ENCODE peak calls at places on chromosomes 6 and 20, in six cellular contexts. G is neural progenitor cell, Q is GM23248, O is GM23338, F is PC-3, C is HCT116. L is an unnamed sample.

GRCh38 chr20:13173201-13173600 is 47.9 kb upstream of the ISM1 start:
- DNase-seq in G (no peak), Q (no peak), O (no peak), F (peak; percentile 49), C (no peak), L (no peak)

GRCh38 chr6:157047328-157047727 is 270.1 kb downstream of the ARID1B start:
- DNase-seq in G (no peak), Q (no peak), O (no peak), F (no peak), C (no peak), L (no peak)

GRCh38 chr20:59749293-59749680 is 144.9 kb downstream of the PHACTR3 start:
- DNase-seq in G (no peak), Q (peak; percentile 96), O (no peak), F (peak; percentile 6), C (no peak), L (no peak)

GRCh38 chr6:6820688-6821238 is 232.2 kb downstream of the LY86 start:
- DNase-seq in G (peak; percentile 74), Q (no peak), O (no peak), F (peak; percentile 97), C (peak; percentile 98), L (no peak)

GRCh38 chr6:163533443-163533842 is 118.9 kb downstream of the QKI start:
- DNase-seq in G (no peak), Q (peak; percentile 93), O (no peak), F (peak; percentile 54), C (no peak), L (no peak)

GRCh38 chr6:3806169-3806922 is 42.8 kb upstream of the FAM50B start:
- DNase-seq in G (no peak), Q (no peak), O (no peak), F (no peak), C (no peak), L (no peak)

GRCh38 chr6:41724638-41725501 is 10.5 kb downstream of the TFEB start:
- DNase-seq in G (no peak), Q (no peak), O (no peak), F (no peak), C (no peak), L (no peak)

GRCh38 chr6:130029163-130029562 is 10.8 kb downstream of the L3MBTL3 start:
- DNase-seq in G (no peak), Q (no peak), O (no peak), F (no peak), C (no peak), L (no peak)

GRCh38 chr6:63307581-63308246 is 12.1 kb downstream of the LGSN start:
- DNase-seq in G (peak; percentile 55), Q (peak; percentile 75), O (peak; percentile 66), F (peak; percentile 72), C (peak; percentile 47), L (peak; percentile 54)

GRCh38 chr6:46888031-46888430 is 33.7 kb downstream of the ADGRF5 start:
- DNase-seq in G (no peak), Q (peak; percentile 33), O (no peak), F (peak; percentile 90), C (no peak), L (no peak)

GRCh38 chr6:100877851-100878250 is 3.3 kb downstream of the ASCC3 start:
- DNase-seq in G (no peak), Q (peak; percentile 5), O (peak; percentile 37), F (no peak), C (no peak), L (no peak)

GRCh38 chr6:100880149-100880900 is 804 bp downstream of the ASCC3 start:
- DNase-seq in G (no peak), Q (peak; percentile 72), O (no peak), F (peak; percentile 34), C (no peak), L (no peak)

GRCh38 chr6:100880901-100881706 is at the start of gene ASCC3:
- DNase-seq in G (peak; percentile 94), Q (peak; percentile 97), O (peak; percentile 94), F (peak; percentile 88), C (peak; percentile 75), L (peak; percentile 91)

GRCh38 chr6:100881707-100882040 is 545 bp upstream of the ASCC3 start:
- DNase-seq in G (peak; percentile 4), Q (peak; percentile 40), O (no peak), F (no peak), C (no peak), L (no peak)

GRCh38 chr6:100879317-100879716 is 1.8 kb downstream of the ASCC3 start:
- DNase-seq in G (peak; percentile 32), Q (no peak), O (peak; percentile 58), F (no peak), C (no peak), L (no peak)
- H4K20me1 ChIP-seq in G (no peaks in the 10 kb centered on the region), Q (peaks cover 9% of the 10 kb centered on the region), O (peaks cover 4% of the 10 kb centered on the region), F (peaks cover 20% of the 10 kb centered on the region), C (peaks cover 9% of the 10 kb centered on the region), L (peaks cover 12% of the 10 kb centered on the region)

GRCh38 chr6:158559338-158559894 is 475 bp upstream of the TMEM181 start:
- DNase-seq in G (no peak), Q (peak; percentile 46), O (no peak), F (no peak), C (no peak), L (no peak)
- H3K4me1 ChIP-seq in G (no peaks in the 10 kb centered on the region), Q (peaks cover 23% of the 10 kb centered on the region), O (peaks cover 11% of the 10 kb centered on the region), F (peaks cover 33% of the 10 kb centered on the region), C (peaks cover 23% of the 10 kb centered on the region), L (peaks cover 16% of the 10 kb centered on the region)

GRCh38 chr6:84449220-84449619 is 221.8 kb upstream of the CEP162 start:
- DNase-seq in G (peak; percentile 18), Q (no peak), O (no peak), F (no peak), C (no peak), L (no peak)
- TF ChIP-seq EZH2phosphoT487 in G (no peak), Q (no peak), O (no peak), F (no peak), C (no peak), L (no peak)

GRCh38 chr20:36043447-36043846 is 75.1 kb downstream of the CNBD2 start:
- DNase-seq in G (no peak), Q (peak; percentile 7), O (no peak), F (peak; percentile 33), C (no peak), L (no peak)
- H4K20me1 ChIP-seq in G (peaks cover 26% of the 10 kb centered on the region), Q (peaks cover 37% of the 10 kb centered on the region), O (peaks cover 49% of the 10 kb centered on the region), F (peaks cover 49% of the 10 kb centered on the region), C (no peaks in the 10 kb centered on the region), L (peaks cover 7% of the 10 kb centered on the region)

DNA sequence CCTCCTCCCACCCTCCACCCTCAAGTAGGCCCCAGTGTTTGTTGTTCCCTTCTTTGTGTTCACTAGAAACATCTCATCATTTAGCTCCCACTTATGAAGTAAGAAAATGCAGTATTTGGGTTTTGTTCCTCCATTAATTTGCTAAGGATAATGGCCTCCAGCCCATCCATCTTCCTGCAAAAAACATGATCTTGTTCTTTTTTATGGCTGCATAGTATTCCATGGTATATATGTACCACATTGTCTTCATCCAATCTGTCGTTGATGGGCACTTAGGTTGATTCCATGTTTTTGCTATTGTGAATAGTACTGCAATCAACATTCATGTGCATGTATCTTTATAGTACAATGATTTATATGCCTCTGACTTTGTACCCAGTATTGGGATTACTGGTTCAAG is 416.8 kb upstream of the SASH1 start:
- DNase-seq in G (no peak), Q (no peak), O (no peak), F (no peak), C (no peak), L (no peak)
- H3K4me1 ChIP-seq in G (no peaks in the 10 kb centered on the region), Q (no peaks in the 10 kb centered on the region), O (peaks cover 3% of the 10 kb centered on the region), F (no peaks in the 10 kb centered on the region), C (no peaks in the 10 kb centered on the region), L (no peaks in the 10 kb centered on the region)

GRCh38 chr20:3068986-3069900 is 2.2 kb upstream of the OXT start:
- DNase-seq in G (peak; percentile 23), Q (peak; percentile 73), O (peak; percentile 59), F (peak; percentile 43), C (no peak), L (peak; percentile 45)
- TF ChIP-seq EZH2phosphoT487 in G (no peak), Q (no peak), O (no peak), F (no peak), C (no peak), L (no peak)